ENCODE peak calls at places on chromosome 14, in seven cellular contexts. D is glutamatergic neuron, I is HT1080, Q is Panc1, K is neuronal stem cell, G is lower lobe of right lung, J is HTR-8/SVneo. Y is an unnamed sample.

GRCh38 chr14:39442293-39442692 is 10.1 kb upstream of the FBXO33 start:
- DNase-seq in D (no peak), I (peak), Q (no peak), K (no peak), G (no peak), J (no peak), Y (no peak)

GRCh38 chr14:73058923-73059311 is 583 bp downstream of the RBM25 start:
- DNase-seq in D (no peak), I (peak), Q (no peak), K (no peak), G (peak), J (peak), Y (peak)

GRCh38 chr14:73785834-73786631 is 65.6 kb upstream of the PTGR2 start:
- DNase-seq in D (peak), I (peak), Q (no peak), K (no peak), G (peak), J (peak), Y (peak)

GRCh38 chr14:73235531-73236155 is 1.7 kb upstream of the PAPLN start:
- DNase-seq in D (no peak), I (no peak), Q (no peak), K (peak), G (no peak), J (no peak), Y (no peak)

GRCh38 chr14:51157012-51157411 is 62.1 kb upstream of the TRIM9 start:
- DNase-seq in D (no peak), I (peak), Q (peak), K (no peak), G (no peak), J (peak), Y (no peak)

GRCh38 chr14:20388159-20388558 is 25.1 kb downstream of the TEP1 start:
- DNase-seq in D (no peak), I (no peak), Q (no peak), K (no peak), G (no peak), J (no peak), Y (no peak)

GRCh38 chr14:83958359-83958758 is 1571.6 kb upstream of the FLRT2 start:
- DNase-seq in D (no peak), I (no peak), Q (no peak), K (no peak), G (no peak), J (no peak), Y (no peak)

GRCh38 chr14:93186461-93186860 is 1.3 kb downstream of the LYSET start:
- DNase-seq in D (no peak), I (no peak), Q (no peak), K (no peak), G (no peak), J (no peak), Y (no peak)

GRCh38 chr14:65025818-65026217 is 39.1 kb downstream of the FNTB start:
- DNase-seq in D (no peak), I (no peak), Q (no peak), K (no peak), G (no peak), J (no peak), Y (no peak)

GRCh38 chr14:73714656-73715081 is 485 bp upstream of the PNMA1 start:
- DNase-seq in D (no peak), I (no peak), Q (no peak), K (no peak), G (no peak), J (peak), Y (no peak)

GRCh38 chr14:97024300-97024699 is 227.1 kb downstream of the VRK1 start:
- DNase-seq in D (no peak), I (no peak), Q (no peak), K (no peak), G (no peak), J (no peak), Y (no peak)

GRCh38 chr14:21846227-21846885 is 172.7 kb upstream of the OR4E1 start:
- DNase-seq in D (peak), I (peak), Q (no peak), K (peak), G (no peak), J (no peak), Y (peak)

GRCh38 chr14:39368261-39368959 is 63.8 kb downstream of the FBXO33 start:
- DNase-seq in D (peak), I (peak), Q (no peak), K (peak), G (no peak), J (peak), Y (peak)

GRCh38 chr14:73198253-73198652 is 39.1 kb upstream of the PAPLN start:
- DNase-seq in D (no peak), I (no peak), Q (no peak), K (no peak), G (no peak), J (no peak), Y (no peak)

Y was measured in PC-9.